ENCODE peak calls at places on chromosomes 7 and 10, in ten cellular contexts. V is PC-3; Y is psoas muscle; J is dorsolateral prefrontal cortex; Z is H1; Q is brain microvascular endothelial cell; I is Peyer's patch; E is coronary artery; H is CD8-positive, alpha-beta T cell; D is upper lobe of right lung. G is an unnamed sample.

GRCh38 chr7:97871659-97872024 is 566 bp downstream of the ASNS start:
- DNase-seq in H (no peak), I (no peak), D (no peak), V (peak; percentile 6), Y (no peak), Q (no peak), J (no peak), E (peak; percentile 72), Z (no peak), G (no peak)

GRCh38 chr7:38147005-38147404 is 31.0 kb upstream of the STARD3NL start:
- DNase-seq in Z (no peak), D (no peak), H (no peak), Y (no peak), I (no peak), J (no peak), E (no peak), Q (no peak), V (no peak), G (no peak)

GRCh38 chr10:84534168-84534567 is 205.8 kb downstream of the CCSER2 start:
- DNase-seq in Y (no peak), D (no peak), Z (no peak), E (no peak), I (no peak), J (no peak), H (no peak), Q (no peak), V (no peak), G (no peak)

GRCh38 chr10:3668276-3668960 is 116.6 kb downstream of the KLF6 start:
- DNase-seq in E (no peak), H (peak; percentile 76), V (no peak), D (peak; percentile 75), I (no peak), J (no peak), Y (no peak), Z (peak; percentile 59), Q (peak; percentile 79), G (peak; percentile 63)

GRCh38 chr7:108570146-108570755 is 577 bp downstream of the DNAJB9 start:
- DNase-seq in Y (peak; percentile 68), V (peak; percentile 46), Z (no peak), H (no peak), D (peak; percentile 73), I (peak; percentile 70), J (peak; percentile 49), E (peak; percentile 75), Q (peak; percentile 42), G (no peak)

GRCh38 chr10:6219494-6219836 is 16.7 kb downstream of the PFKFB3 start:
- DNase-seq in H (no peak), Q (no peak), D (no peak), I (no peak), Y (peak; percentile 17), E (no peak), Z (no peak), J (no peak), V (no peak), G (no peak)

GRCh38 chr10:119917777-119918176 is 25.2 kb downstream of the SEC23IP start:
- DNase-seq in V (peak; percentile 6), D (no peak), H (no peak), Q (no peak), Y (no peak), E (no peak), I (no peak), J (no peak), Z (no peak), G (no peak)

GRCh38 chr7:1254281-1255082 is 21.8 kb downstream of the UNCX start:
- DNase-seq in Z (no peak), V (no peak), H (no peak), E (no peak), D (no peak), J (no peak), Q (no peak), Y (peak; percentile 26), I (no peak), G (no peak)

GRCh38 chr10:29120216-29120615 is 168.7 kb upstream of the LYZL1 start:
- DNase-seq in V (peak; percentile 81), Y (no peak), D (no peak), H (no peak), Z (no peak), I (no peak), J (no peak), E (no peak), Q (peak; percentile 75), G (no peak)

GRCh38 chr7:128264477-128264876 is 23.4 kb downstream of the LEP start:
- DNase-seq in E (no peak), Z (no peak), J (no peak), V (no peak), Y (no peak), I (peak; percentile 56), Q (no peak), H (no peak), D (peak; percentile 60), G (no peak)

GRCh38 chr10:44993226-44993921 is 7.3 kb upstream of the ZNF22 start:
- DNase-seq in E (peak; percentile 70), V (no peak), I (no peak), J (no peak), Y (no peak), D (no peak), H (no peak), Q (no peak), Z (no peak), G (no peak)

GRCh38 chr7:103569621-103570305 is 123.8 kb upstream of the SLC26A5 start:
- DNase-seq in I (no peak), Q (no peak), J (no peak), Y (no peak), V (no peak), Z (no peak), E (no peak), D (no peak), H (no peak), G (no peak)

GRCh38 chr10:113802997-113803396 is 50.9 kb downstream of the DCLRE1A start:
- DNase-seq in H (no peak), Y (no peak), J (no peak), I (no peak), V (no peak), D (no peak), Q (no peak), E (no peak), Z (no peak), G (no peak)

GRCh38 chr10:77712207-77712606 is 74.6 kb upstream of the KCNMA1 start:
- DNase-seq in V (no peak), J (no peak), Q (no peak), D (no peak), E (no peak), Z (no peak), Y (no peak), H (no peak), I (no peak), G (no peak)

GRCh38 chr10:77713506-77714280 is 76.1 kb upstream of the KCNMA1 start:
- DNase-seq in D (no peak), Y (no peak), E (no peak), V (no peak), I (no peak), H (no peak), Q (no peak), J (peak; percentile 57), Z (no peak), G (no peak)

GRCh38 chr10:77715536-77715935 is 77.9 kb upstream of the KCNMA1 start:
- DNase-seq in E (no peak), Q (no peak), J (no peak), H (no peak), Z (no peak), Y (no peak), V (no peak), D (no peak), I (no peak), G (no peak)

GRCh38 chr10:77716943-77717735 is 79.5 kb upstream of the KCNMA1 start:
- DNase-seq in I (no peak), Y (no peak), H (no peak), Z (no peak), Q (no peak), E (no peak), J (no peak), V (peak; percentile 42), D (no peak), G (no peak)

GRCh38 chr10:77715081-77715480 is 77.5 kb upstream of the KCNMA1 start:
- DNase-seq in V (peak; percentile 78), I (no peak), Z (no peak), D (no peak), H (no peak), E (no peak), Y (no peak), Q (no peak), J (no peak), G (no peak)
- TF ChIP-seq CTCF in V (peak; percentile 97), I (peak; percentile 4), Z (peak; percentile 31), D (no peak), H (no peak), E (no peak), Y (no peak), Q (peak; percentile 39), J (no peak), G (no peak)

DNA sequence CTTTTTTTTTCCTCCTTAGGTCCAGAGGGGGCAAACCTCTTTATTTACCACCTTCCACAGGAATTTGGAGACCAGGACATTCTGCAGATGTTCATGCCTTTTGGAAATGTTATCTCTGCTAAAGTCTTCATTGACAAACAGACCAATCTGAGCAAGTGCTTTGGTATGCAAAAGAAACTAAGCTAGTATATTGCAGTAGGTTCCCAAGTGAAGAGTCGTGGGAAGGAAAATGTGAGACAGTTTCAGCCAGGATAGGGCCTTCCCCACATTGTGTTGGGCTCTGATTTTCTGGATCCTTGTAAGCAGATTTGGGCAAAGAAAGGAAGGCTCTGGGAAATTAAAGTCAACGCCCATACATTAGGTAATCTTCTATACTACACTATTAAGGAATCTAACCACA is 285.6 kb downstream of the USP6NL start:
- DNase-seq in Q (peak; percentile 79), E (no peak), Y (no peak), J (no peak), D (no peak), I (no peak), Z (no peak), H (no peak), V (no peak), G (no peak)
- H3K27ac ChIP-seq in Q (peak overlapping the region; percentile 37), E (no peak overlapping the region), Y (no peak overlapping the region), J (peak overlapping the region; percentile 71), D (no peak overlapping the region), I (no peak overlapping the region), Z (no peak overlapping the region), H (no peak overlapping the region), V (no peak overlapping the region), G (no peak overlapping the region)

GRCh38 chr10:22105270-22105669 is 101.7 kb upstream of the DNAJC1 start:
- DNase-seq in E (no peak), I (no peak), Y (no peak), D (no peak), J (no peak), V (no peak), H (no peak), Q (no peak), Z (no peak), G (no peak)

GRCh38 chr10:22103701-22104100 is 100.2 kb upstream of the DNAJC1 start:
- DNase-seq in I (no peak), Q (no peak), J (no peak), H (no peak), D (no peak), E (no peak), Z (peak; percentile 55), Y (no peak), V (peak; percentile 25), G (no peak)
- TF ChIP-seq CTCF in I (no peak), Q (peak; percentile 36), J (no peak), H (peak; percentile 12), D (peak; percentile 23), E (no peak), Z (peak; percentile 50), Y (peak; percentile 9), V (peak; percentile 58), G (peak; percentile 23)

DNA sequence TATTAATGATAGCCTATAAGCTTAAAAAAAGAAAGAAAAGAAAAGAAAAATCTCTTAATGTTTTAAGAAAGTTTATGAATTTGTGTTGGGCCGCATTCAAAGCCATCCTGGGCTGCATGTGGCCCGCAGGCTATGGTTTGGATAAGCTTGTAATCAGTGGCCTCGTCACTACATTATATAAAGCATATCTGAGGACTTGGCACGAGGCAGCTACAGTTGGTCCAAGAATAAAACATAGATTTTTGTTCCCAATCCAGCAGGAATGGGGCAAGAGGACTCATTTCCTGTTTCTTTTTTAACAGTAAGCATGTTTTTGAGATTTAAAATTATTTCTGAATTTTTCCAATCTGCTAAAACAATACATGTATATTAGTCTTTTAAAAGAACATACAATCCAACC is 28.6 kb downstream of the MCM10 start:
- DNase-seq in J (no peak), Y (no peak), V (no peak), D (no peak), I (no peak), H (no peak), Z (no peak), Q (no peak), E (no peak), G (no peak)
- H3K27ac ChIP-seq in J (no peak overlapping the region), Y (no peak overlapping the region), V (no peak overlapping the region), D (no peak overlapping the region), I (no peak overlapping the region), H (no peak overlapping the region), Z (no peak overlapping the region), Q (no peak overlapping the region), E (no peak overlapping the region), G (no peak overlapping the region)